ENCODE peak calls at places on chromosomes 6 and 20, in four cellular contexts. P is CD8-positive, alpha-beta T cell; I is stimulated activated CD8-positive, alpha-beta memory T cell treated with anti-CD3 and anti-CD28 coated beads, Interleukin-2, amount 100 ng/mL, for 48 hours; L is HT-29. O is an unnamed sample.

GRCh38 chr6:32154514-32155161 is 697 bp downstream of the PPT2 start:
- DNase-seq in P (peak; percentile 67), I (no peak), L (peak; percentile 83), O (peak; percentile 72)

GRCh38 chr6:165219629-165220028 is 89.8 kb downstream of the C6orf118 start:
- DNase-seq in P (no peak), I (no peak), L (no peak), O (no peak)

GRCh38 chr6:133392015-133392414 is 150.9 kb downstream of the EYA4 start:
- DNase-seq in P (no peak), I (no peak), L (no peak), O (no peak)

GRCh38 chr6:110652520-110652919 is 162.7 kb downstream of the CDK19 start:
- DNase-seq in P (no peak), I (no peak), L (no peak), O (no peak)

GRCh38 chr6:158536084-158536890 is 23.6 kb upstream of the TMEM181 start:
- DNase-seq in P (peak; percentile 73), I (peak; percentile 39), L (peak; percentile 80), O (peak; percentile 85)

GRCh38 chr6:100035873-100036653 is 42.0 kb upstream of the MCHR2 start:
- DNase-seq in P (no peak), I (no peak), L (no peak), O (no peak)

GRCh38 chr20:10670521-10671220 is 3.1 kb downstream of the JAG1 start:
- DNase-seq in P (no peak), I (no peak), L (no peak), O (no peak)

GRCh38 chr6:11934638-11935037 is 77.5 kb upstream of the HIVEP1 start:
- DNase-seq in P (no peak), I (no peak), L (no peak), O (no peak)

GRCh38 chr6:28756555-28756918 is 167.2 kb downstream of the TRIM27 start:
- DNase-seq in P (no peak), I (no peak), L (peak; percentile 23), O (no peak)

GRCh38 chr6:14200047-14200446 is 82.5 kb downstream of the CD83 start:
- DNase-seq in P (no peak), I (no peak), L (no peak), O (no peak)

GRCh38 chr20:2165871-2166270 is 64.2 kb downstream of the STK35 start:
- DNase-seq in P (no peak), I (no peak), L (no peak), O (no peak)

GRCh38 chr20:44092551-44093248 is 94.3 kb downstream of the JPH2 start:
- DNase-seq in P (peak; percentile 46), I (no peak), L (peak; percentile 65), O (no peak)

GRCh38 chr6:118651282-118652050 is at the start of gene CEP85L:
- DNase-seq in P (peak; percentile 91), I (peak; percentile 89), L (peak; percentile 59), O (peak; percentile 96)

GRCh38 chr6:4270799-4271198 is 135.4 kb upstream of the ECI2 start:
- DNase-seq in P (no peak), I (no peak), L (no peak), O (no peak)

GRCh38 chr6:132818404-132819359 is 4.3 kb downstream of the RPS12 start:
- DNase-seq in P (no peak), I (no peak), L (no peak), O (no peak)

GRCh38 chr6:2733736-2734480 is 16.8 kb downstream of the MYLK4 start:
- DNase-seq in P (no peak), I (no peak), L (no peak), O (no peak)

GRCh38 chr6:133764011-133764812 is 124.7 kb upstream of the TCF21 start:
- DNase-seq in P (no peak), I (no peak), L (no peak), O (no peak)

GRCh38 chr6:153167026-153167891 is 36.2 kb upstream of the RGS17 start:
- DNase-seq in P (no peak), I (no peak), L (peak; percentile 75), O (no peak)

GRCh38 chr6:10759884-10760329 is 12.3 kb downstream of the TMEM14B start:
- DNase-seq in P (no peak), I (no peak), L (no peak), O (no peak)

GRCh38 chr6:85911067-85911466 is 268.4 kb upstream of the SYNCRIP start:
- DNase-seq in P (no peak), I (no peak), L (no peak), O (no peak)

GRCh38 chr6:56093776-56094175 is 153.6 kb downstream of the COL21A1 start:
- DNase-seq in P (no peak), I (no peak), L (no peak), O (no peak)

GRCh38 chr6:170030284-170031095 is 260.4 kb downstream of the DLL1 start:
- DNase-seq in P (no peak), I (no peak), L (no peak), O (no peak)